ENCODE peak calls at places on chromosomes 16 and 17, in nine cellular contexts. One of them, this sample, is unnamed.

GRCh38 chr17:31068291-31068690 is 26.5 kb upstream of the NF1 start:
- DNase-seq in H1: no peak
- DNase-seq in suprapubic skin: no peak
- DNase-seq in spleen: no peak
- DNase-seq in ovary: no peak
- DNase-seq in IMR-90: peak
- DNase-seq in A549: no peak
- DNase-seq in tibial nerve: no peak
- DNase-seq in HCT116: peak
- DNase-seq in this sample: no peak

GRCh38 chr16:4945560-4946502 is 8.9 kb upstream of the PPL start:
- DNase-seq in suprapubic skin: peak
- DNase-seq in HCT116: peak
- DNase-seq in ovary: peak
- DNase-seq in IMR-90: no peak
- DNase-seq in H1: no peak
- DNase-seq in A549: peak
- DNase-seq in tibial nerve: peak
- DNase-seq in spleen: no peak
- DNase-seq in this sample: peak

GRCh38 chr17:7307686-7308624 is 527 bp downstream of the EIF5A start:
- DNase-seq in suprapubic skin: no peak
- DNase-seq in IMR-90: peak
- DNase-seq in spleen: peak
- DNase-seq in HCT116: no peak
- DNase-seq in ovary: peak
- DNase-seq in A549: peak
- DNase-seq in tibial nerve: no peak
- DNase-seq in H1: no peak
- DNase-seq in this sample: no peak

GRCh38 chr16:85564277-85565051 is 48.7 kb upstream of the GSE1 start:
- DNase-seq in suprapubic skin: no peak
- DNase-seq in H1: no peak
- DNase-seq in HCT116: no peak
- DNase-seq in IMR-90: no peak
- DNase-seq in ovary: no peak
- DNase-seq in tibial nerve: no peak
- DNase-seq in A549: no peak
- DNase-seq in spleen: no peak
- DNase-seq in this sample: no peak

GRCh38 chr16:70432304-70432799 is 6.5 kb downstream of the ST3GAL2 start:
- DNase-seq in H1: no peak
- DNase-seq in ovary: no peak
- DNase-seq in HCT116: no peak
- DNase-seq in IMR-90: no peak
- DNase-seq in A549: no peak
- DNase-seq in suprapubic skin: no peak
- DNase-seq in spleen: no peak
- DNase-seq in tibial nerve: no peak
- DNase-seq in this sample: no peak

GRCh38 chr17:59807892-59808509 is 84.7 kb downstream of the TUBD1 start:
- DNase-seq in HCT116: no peak
- DNase-seq in IMR-90: no peak
- DNase-seq in A549: no peak
- DNase-seq in H1: no peak
- DNase-seq in suprapubic skin: no peak
- DNase-seq in spleen: no peak
- DNase-seq in ovary: no peak
- DNase-seq in tibial nerve: no peak
- DNase-seq in this sample: no peak

GRCh38 chr17:70859829-70860228 is 690.5 kb downstream of the KCNJ2 start:
- DNase-seq in IMR-90: peak
- DNase-seq in tibial nerve: no peak
- DNase-seq in H1: no peak
- DNase-seq in A549: no peak
- DNase-seq in HCT116: no peak
- DNase-seq in ovary: no peak
- DNase-seq in spleen: no peak
- DNase-seq in suprapubic skin: no peak
- DNase-seq in this sample: no peak

GRCh38 chr16:29678691-29679267 is at the start of gene QPRT:
- DNase-seq in spleen: no peak
- DNase-seq in IMR-90: peak
- DNase-seq in tibial nerve: no peak
- DNase-seq in H1: peak
- DNase-seq in ovary: peak
- DNase-seq in A549: no peak
- DNase-seq in HCT116: no peak
- DNase-seq in suprapubic skin: no peak
- DNase-seq in this sample: no peak

GRCh38 chr17:83078378-83079339 is 750 bp upstream of the METRNL start:
- DNase-seq in HCT116: no peak
- DNase-seq in IMR-90: no peak
- DNase-seq in spleen: no peak
- DNase-seq in A549: no peak
- DNase-seq in H1: no peak
- DNase-seq in tibial nerve: no peak
- DNase-seq in ovary: no peak
- DNase-seq in suprapubic skin: no peak
- DNase-seq in this sample: no peak

GRCh38 chr16:29029168-29029994 is 44.5 kb downstream of the LAT start:
- DNase-seq in ovary: no peak
- DNase-seq in tibial nerve: no peak
- DNase-seq in A549: peak
- DNase-seq in IMR-90: peak
- DNase-seq in suprapubic skin: peak
- DNase-seq in H1: peak
- DNase-seq in spleen: peak
- DNase-seq in HCT116: no peak
- DNase-seq in this sample: peak

GRCh38 chr16:78437352-78437968 is 338.0 kb downstream of the WWOX start:
- DNase-seq in HCT116: no peak
- DNase-seq in H1: no peak
- DNase-seq in ovary: peak
- DNase-seq in spleen: no peak
- DNase-seq in tibial nerve: no peak
- DNase-seq in A549: peak
- DNase-seq in suprapubic skin: no peak
- DNase-seq in IMR-90: peak
- DNase-seq in this sample: no peak

GRCh38 chr17:43609613-43610385 is 51.9 kb downstream of the MEOX1 start:
- DNase-seq in H1: no peak
- DNase-seq in A549: no peak
- DNase-seq in ovary: no peak
- DNase-seq in suprapubic skin: no peak
- DNase-seq in IMR-90: peak
- DNase-seq in HCT116: no peak
- DNase-seq in tibial nerve: no peak
- DNase-seq in spleen: no peak
- DNase-seq in this sample: no peak

GRCh38 chr17:16484445-16485169 is 7.4 kb downstream of the LRRC75A start:
- DNase-seq in tibial nerve: no peak
- DNase-seq in spleen: peak
- DNase-seq in H1: no peak
- DNase-seq in suprapubic skin: no peak
- DNase-seq in IMR-90: no peak
- DNase-seq in A549: no peak
- DNase-seq in HCT116: no peak
- DNase-seq in ovary: no peak
- DNase-seq in this sample: no peak

GRCh38 chr16:57538235-57538711 is 1.9 kb upstream of the CCDC102A start:
- DNase-seq in IMR-90: no peak
- DNase-seq in H1: no peak
- DNase-seq in A549: no peak
- DNase-seq in tibial nerve: no peak
- DNase-seq in suprapubic skin: peak
- DNase-seq in spleen: peak
- DNase-seq in HCT116: no peak
- DNase-seq in ovary: no peak
- DNase-seq in this sample: peak

DNA sequence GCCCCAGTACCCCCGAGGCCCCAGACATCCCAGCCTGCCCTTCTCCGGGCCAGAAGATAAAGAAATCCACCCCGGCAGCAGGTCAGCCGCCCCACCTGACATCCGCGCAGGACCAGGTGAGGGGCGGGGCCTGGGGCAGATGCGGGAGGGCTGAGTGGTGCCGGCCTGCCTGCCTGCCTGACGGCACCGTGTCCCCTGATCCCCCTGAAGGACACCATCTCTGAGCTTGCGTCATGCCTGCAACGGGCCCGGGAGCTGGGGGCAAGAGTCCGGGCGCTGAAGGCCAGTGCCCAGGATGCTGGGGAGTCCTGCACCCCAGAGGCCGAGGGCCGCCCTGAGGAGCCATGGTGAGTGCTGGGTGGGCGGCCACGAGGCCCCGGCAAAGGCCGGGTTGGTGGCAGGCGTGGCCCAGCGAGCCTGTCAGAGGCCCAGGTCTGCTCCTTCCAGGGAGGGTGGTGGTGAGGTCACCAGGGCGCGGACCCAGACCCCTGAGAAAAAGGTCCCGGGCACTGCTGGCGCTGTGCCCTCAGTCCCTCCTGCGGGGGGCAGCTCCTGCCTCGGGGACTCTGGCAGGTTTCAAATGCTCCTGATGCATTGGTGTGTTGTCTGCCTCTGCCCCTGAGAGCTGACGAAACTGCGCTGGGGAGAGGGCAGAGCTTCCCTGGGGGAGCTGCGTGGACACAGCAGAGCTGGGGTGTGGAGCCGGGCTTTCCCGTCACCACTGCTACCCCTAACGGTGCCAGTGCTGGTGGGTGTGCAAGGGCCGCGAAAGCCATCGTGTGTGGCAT is 1.2 kb downstream of the CDT1 start:
- DNase-seq in suprapubic skin: no peak
- DNase-seq in H1: no peak
- DNase-seq in A549: peak
- DNase-seq in tibial nerve: no peak
- DNase-seq in HCT116: no peak
- DNase-seq in spleen: peak
- DNase-seq in ovary: no peak
- DNase-seq in IMR-90: no peak
- DNase-seq in this sample: no peak
- TF ChIP-seq POLR2A in suprapubic skin: no peak
- TF ChIP-seq POLR2A in H1: no peak
- TF ChIP-seq POLR2A in A549: no peak
- TF ChIP-seq POLR2A in tibial nerve: no peak
- TF ChIP-seq POLR2A in HCT116: peak
- TF ChIP-seq POLR2A in spleen: no peak
- TF ChIP-seq POLR2A in ovary: no peak
- TF ChIP-seq POLR2A in IMR-90: no peak
- TF ChIP-seq POLR2A in this sample: no peak

DNA sequence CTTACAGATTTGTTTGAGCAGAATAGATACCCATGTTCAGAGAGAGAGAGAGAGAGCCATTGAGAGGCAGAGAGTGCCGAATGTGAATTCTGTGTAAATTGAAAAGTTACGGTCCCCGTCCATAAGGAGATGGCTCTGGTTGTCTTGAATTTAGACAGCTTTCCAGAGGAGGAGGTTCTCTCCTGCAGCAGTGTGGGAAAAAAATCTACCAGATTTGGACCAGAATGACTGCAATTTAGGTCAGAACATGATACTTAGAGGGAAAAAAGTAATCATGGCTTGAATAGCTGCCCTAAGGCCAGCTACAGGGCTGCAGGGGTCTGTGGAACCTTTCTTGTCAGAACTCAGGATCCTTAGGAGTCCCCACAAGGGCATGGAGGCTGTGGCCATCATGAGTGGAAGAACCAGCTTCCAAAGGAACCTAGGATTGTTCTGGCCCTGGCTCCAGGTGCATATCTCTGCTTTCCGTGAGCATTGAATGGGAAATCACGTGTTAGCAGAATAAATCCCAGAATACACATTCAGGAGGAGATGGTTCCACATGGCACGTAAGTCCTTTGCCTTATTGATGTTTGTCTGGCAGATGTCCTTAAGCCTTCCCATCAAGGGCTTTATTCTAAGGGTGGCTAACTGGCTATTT is 13.0 kb downstream of the PITPNC1 start:
- DNase-seq in spleen: no peak
- DNase-seq in H1: no peak
- DNase-seq in tibial nerve: no peak
- DNase-seq in A549: no peak
- DNase-seq in HCT116: no peak
- DNase-seq in IMR-90: peak
- DNase-seq in suprapubic skin: no peak
- DNase-seq in ovary: no peak
- DNase-seq in this sample: no peak
- H3K27ac ChIP-seq in spleen: peak
- H3K27ac ChIP-seq in H1: no peak
- H3K27ac ChIP-seq in tibial nerve: peak
- H3K27ac ChIP-seq in A549: peak
- H3K27ac ChIP-seq in HCT116: peak
- H3K27ac ChIP-seq in IMR-90: no peak
- H3K27ac ChIP-seq in suprapubic skin: peak
- H3K27ac ChIP-seq in ovary: no peak
- H3K27ac ChIP-seq in this sample: peak

GRCh38 chr16:2056077-2056476 is 8.3 kb downstream of the TSC2 start:
- DNase-seq in IMR-90: no peak
- DNase-seq in suprapubic skin: no peak
- DNase-seq in A549: no peak
- DNase-seq in ovary: no peak
- DNase-seq in tibial nerve: no peak
- DNase-seq in HCT116: no peak
- DNase-seq in spleen: no peak
- DNase-seq in H1: no peak
- DNase-seq in this sample: no peak

GRCh38 chr16:2056681-2057407 is 9.1 kb downstream of the TSC2 start:
- DNase-seq in H1: no peak
- DNase-seq in tibial nerve: no peak
- DNase-seq in A549: no peak
- DNase-seq in suprapubic skin: no peak
- DNase-seq in ovary: no peak
- DNase-seq in IMR-90: no peak
- DNase-seq in spleen: no peak
- DNase-seq in HCT116: no peak
- DNase-seq in this sample: no peak

GRCh38 chr16:2053211-2053610 is 5.4 kb downstream of the TSC2 start:
- DNase-seq in spleen: no peak
- DNase-seq in HCT116: no peak
- DNase-seq in IMR-90: no peak
- DNase-seq in H1: no peak
- DNase-seq in suprapubic skin: no peak
- DNase-seq in ovary: no peak
- DNase-seq in A549: no peak
- DNase-seq in tibial nerve: no peak
- DNase-seq in this sample: no peak

GRCh38 chr16:2053897-2054296 is 6.1 kb downstream of the TSC2 start:
- DNase-seq in A549: no peak
- DNase-seq in ovary: no peak
- DNase-seq in tibial nerve: no peak
- DNase-seq in H1: no peak
- DNase-seq in IMR-90: no peak
- DNase-seq in spleen: no peak
- DNase-seq in HCT116: no peak
- DNase-seq in suprapubic skin: no peak
- DNase-seq in this sample: no peak

GRCh38 chr16:2054543-2055245 is 6.9 kb downstream of the TSC2 start:
- DNase-seq in IMR-90: no peak
- DNase-seq in spleen: no peak
- DNase-seq in ovary: no peak
- DNase-seq in tibial nerve: no peak
- DNase-seq in suprapubic skin: no peak
- DNase-seq in H1: no peak
- DNase-seq in A549: no peak
- DNase-seq in HCT116: no peak
- DNase-seq in this sample: no peak
- TF ChIP-seq POLR2A in IMR-90: no peak
- TF ChIP-seq POLR2A in spleen: no peak
- TF ChIP-seq POLR2A in ovary: no peak
- TF ChIP-seq POLR2A in tibial nerve: no peak
- TF ChIP-seq POLR2A in suprapubic skin: no peak
- TF ChIP-seq POLR2A in H1: no peak
- TF ChIP-seq POLR2A in A549: no peak
- TF ChIP-seq POLR2A in HCT116: no peak
- TF ChIP-seq POLR2A in this sample: no peak

GRCh38 chr17:69046130-69046807 is 14.5 kb downstream of the ABCA9 start:
- DNase-seq in HCT116: no peak
- DNase-seq in A549: no peak
- DNase-seq in suprapubic skin: no peak
- DNase-seq in spleen: no peak
- DNase-seq in H1: no peak
- DNase-seq in tibial nerve: no peak
- DNase-seq in ovary: no peak
- DNase-seq in IMR-90: no peak
- DNase-seq in this sample: no peak
- H3K27ac ChIP-seq in HCT116: no peak
- H3K27ac ChIP-seq in A549: no peak
- H3K27ac ChIP-seq in suprapubic skin: no peak
- H3K27ac ChIP-seq in spleen: no peak
- H3K27ac ChIP-seq in H1: no peak
- H3K27ac ChIP-seq in tibial nerve: no peak
- H3K27ac ChIP-seq in ovary: no peak
- H3K27ac ChIP-seq in IMR-90: peak
- H3K27ac ChIP-seq in this sample: no peak

This sample was measured in breast epithelium.